ENCODE peak calls at places on chromosomes 6 and 20, in eight cellular contexts. One of them, this sample, is unnamed.

GRCh38 chr6:165630544-165630953 is 32.5 kb downstream of the PDE10A start:
- DNase-seq in GM03348: no peak
- DNase-seq in T-helper 9 cell: no peak
- DNase-seq in endothelial cell: no peak
- DNase-seq in aorta: no peak
- DNase-seq in AML-193: no peak
- DNase-seq in globus pallidus: no peak
- DNase-seq in astrocyte of the spinal cord: no peak
- DNase-seq in this sample: no peak

GRCh38 chr20:10705801-10706459 is 32.1 kb upstream of the JAG1 start:
- DNase-seq in globus pallidus: no peak
- DNase-seq in endothelial cell: no peak
- DNase-seq in GM03348: no peak
- DNase-seq in aorta: no peak
- DNase-seq in T-helper 9 cell: no peak
- DNase-seq in astrocyte of the spinal cord: no peak
- DNase-seq in AML-193: no peak
- DNase-seq in this sample: peak; percentile 86

GRCh38 chr20:21941941-21942805 is 236.7 kb downstream of the PAX1 start:
- DNase-seq in T-helper 9 cell: no peak
- DNase-seq in endothelial cell: no peak
- DNase-seq in GM03348: no peak
- DNase-seq in AML-193: no peak
- DNase-seq in aorta: no peak
- DNase-seq in astrocyte of the spinal cord: peak; percentile 21
- DNase-seq in globus pallidus: no peak
- DNase-seq in this sample: no peak

GRCh38 chr20:64766-65322 is 22.6 kb upstream of the DEFB125 start:
- DNase-seq in endothelial cell: no peak
- DNase-seq in GM03348: no peak
- DNase-seq in astrocyte of the spinal cord: no peak
- DNase-seq in AML-193: no peak
- DNase-seq in aorta: no peak
- DNase-seq in T-helper 9 cell: no peak
- DNase-seq in globus pallidus: no peak
- DNase-seq in this sample: no peak

GRCh38 chr20:40843251-40843650 is 154.2 kb upstream of the MAFB start:
- DNase-seq in T-helper 9 cell: no peak
- DNase-seq in AML-193: no peak
- DNase-seq in globus pallidus: no peak
- DNase-seq in astrocyte of the spinal cord: no peak
- DNase-seq in GM03348: no peak
- DNase-seq in endothelial cell: no peak
- DNase-seq in aorta: no peak
- DNase-seq in this sample: no peak

GRCh38 chr6:6803180-6803978 is 214.9 kb downstream of the LY86 start:
- DNase-seq in astrocyte of the spinal cord: no peak
- DNase-seq in endothelial cell: no peak
- DNase-seq in globus pallidus: no peak
- DNase-seq in T-helper 9 cell: no peak
- DNase-seq in aorta: no peak
- DNase-seq in GM03348: no peak
- DNase-seq in AML-193: no peak
- DNase-seq in this sample: no peak

GRCh38 chr6:9085054-9085746 is 649.9 kb upstream of the SLC35B3 start:
- DNase-seq in AML-193: no peak
- DNase-seq in globus pallidus: no peak
- DNase-seq in GM03348: no peak
- DNase-seq in astrocyte of the spinal cord: no peak
- DNase-seq in endothelial cell: no peak
- DNase-seq in T-helper 9 cell: no peak
- DNase-seq in aorta: no peak
- DNase-seq in this sample: no peak

GRCh38 chr6:85372915-85373270 is 77.0 kb upstream of the NT5E start:
- DNase-seq in AML-193: no peak
- DNase-seq in globus pallidus: no peak
- DNase-seq in aorta: no peak
- DNase-seq in GM03348: no peak
- DNase-seq in endothelial cell: no peak
- DNase-seq in astrocyte of the spinal cord: no peak
- DNase-seq in T-helper 9 cell: no peak
- DNase-seq in this sample: no peak

GRCh38 chr20:362271-363254 is 15.7 kb downstream of the NRSN2 start:
- DNase-seq in T-helper 9 cell: no peak
- DNase-seq in globus pallidus: peak; percentile 53
- DNase-seq in GM03348: peak; percentile 44
- DNase-seq in AML-193: peak; percentile 88
- DNase-seq in endothelial cell: no peak
- DNase-seq in aorta: peak; percentile 90
- DNase-seq in astrocyte of the spinal cord: peak; percentile 76
- DNase-seq in this sample: no peak

GRCh38 chr6:11142296-11143027 is 30.9 kb upstream of the ERVFRD-1 start:
- DNase-seq in AML-193: no peak
- DNase-seq in GM03348: no peak
- DNase-seq in endothelial cell: no peak
- DNase-seq in aorta: no peak
- DNase-seq in globus pallidus: no peak
- DNase-seq in astrocyte of the spinal cord: no peak
- DNase-seq in T-helper 9 cell: no peak
- DNase-seq in this sample: no peak

GRCh38 chr6:164690702-164691500 is 618.5 kb downstream of the C6orf118 start:
- DNase-seq in T-helper 9 cell: no peak
- DNase-seq in endothelial cell: no peak
- DNase-seq in aorta: no peak
- DNase-seq in globus pallidus: peak; percentile 55
- DNase-seq in astrocyte of the spinal cord: no peak
- DNase-seq in AML-193: no peak
- DNase-seq in GM03348: no peak
- DNase-seq in this sample: no peak

GRCh38 chr6:141105481-141105880 is 1027.2 kb upstream of the GJE1 start:
- DNase-seq in endothelial cell: no peak
- DNase-seq in aorta: no peak
- DNase-seq in globus pallidus: no peak
- DNase-seq in AML-193: no peak
- DNase-seq in T-helper 9 cell: no peak
- DNase-seq in astrocyte of the spinal cord: peak; percentile 97
- DNase-seq in GM03348: peak; percentile 1
- DNase-seq in this sample: no peak

GRCh38 chr20:59134182-59134581 is 29.4 kb upstream of the ZNF831 start:
- DNase-seq in aorta: no peak
- DNase-seq in T-helper 9 cell: no peak
- DNase-seq in globus pallidus: no peak
- DNase-seq in AML-193: peak; percentile 11
- DNase-seq in GM03348: no peak
- DNase-seq in astrocyte of the spinal cord: no peak
- DNase-seq in endothelial cell: no peak
- DNase-seq in this sample: no peak

This sample was measured in Panc1.